ENCODE peak calls at places on chromosomes 1 and 21, in four cellular contexts. Y, A, N and E are unnamed samples.

GRCh38 chr1:119947468-119947867 is 51.2 kb upstream of the ADAM30 start:
- DNase-seq in A (no peak), Y (peak; percentile 81), N (no peak), E (no peak)

GRCh38 chr1:70528591-70529333 is 117.7 kb downstream of the CTH start:
- DNase-seq in N (peak; percentile 26), Y (no peak), A (peak; percentile 54), E (peak; percentile 38)

GRCh38 chr1:171742577-171742922 is 685 bp upstream of the VAMP4 start:
- DNase-seq in Y (no peak), N (no peak), A (peak; percentile 62), E (no peak)

GRCh38 chr1:76666499-76666898 is 200.8 kb upstream of the ST6GALNAC5 start:
- DNase-seq in Y (no peak), A (no peak), N (no peak), E (no peak)

GRCh38 chr1:36523230-36523495 is 40.5 kb upstream of the CSF3R start:
- DNase-seq in Y (no peak), A (no peak), N (no peak), E (no peak)

GRCh38 chr1:147292635-147293251 is 50.3 kb downstream of the CHD1L start:
- DNase-seq in Y (peak; percentile 86), N (no peak), A (no peak), E (no peak)

GRCh38 chr1:204274441-204274840 is 60.7 kb upstream of the GOLT1A start:
- DNase-seq in N (no peak), Y (no peak), A (no peak), E (no peak)

GRCh38 chr1:9041116-9041779 is 15.0 kb upstream of the SLC2A7 start:
- DNase-seq in N (peak; percentile 35), Y (no peak), A (no peak), E (no peak)

GRCh38 chr1:85850238-85850637 is 142.0 kb upstream of the ZNHIT6 start:
- DNase-seq in Y (peak; percentile 82), A (no peak), N (no peak), E (peak; percentile 9)

GRCh38 chr1:176831150-176831549 is 333.4 kb downstream of the ASTN1 start:
- DNase-seq in N (no peak), A (no peak), Y (no peak), E (no peak)

GRCh38 chr21:45539046-45539795 is 3.0 kb downstream of the SLC19A1 start:
- DNase-seq in N (no peak), A (no peak), Y (no peak), E (no peak)

GRCh38 chr1:61285371-61285885 is 203.1 kb downstream of the NFIA start:
- DNase-seq in N (no peak), Y (no peak), A (no peak), E (no peak)

GRCh38 chr1:3963554-3963953 is 63.5 kb upstream of the C1orf174 start:
- DNase-seq in N (no peak), A (no peak), Y (no peak), E (no peak)

GRCh38 chr1:10841059-10841458 is 44.6 kb upstream of the CASZ1 start:
- DNase-seq in Y (no peak), N (no peak), A (no peak), E (no peak)

GRCh38 chr1:11898831-11899467 is 27.3 kb downstream of the KIAA2013 start:
- DNase-seq in A (peak; percentile 74), N (no peak), Y (no peak), E (no peak)

GRCh38 chr1:95953005-95953404 is 719.0 kb downstream of the RWDD3 start:
- DNase-seq in N (no peak), A (peak; percentile 55), Y (no peak), E (no peak)

GRCh38 chr1:26019641-26020315 is 1.8 kb upstream of the EXTL1 start:
- DNase-seq in A (no peak), Y (no peak), N (no peak), E (peak; percentile 22)

GRCh38 chr21:43810505-43811261 is 21.3 kb downstream of the RRP1 start:
- DNase-seq in Y (no peak), N (peak; percentile 83), A (peak; percentile 83), E (peak; percentile 92)

GRCh38 chr1:32337855-32338636 is 2.0 kb upstream of the MARCKSL1 start:
- DNase-seq in N (no peak), A (no peak), Y (no peak), E (peak; percentile 81)

GRCh38 chr1:33317354-33317753 is 3.5 kb downstream of the A3GALT2 start:
- DNase-seq in N (no peak), Y (no peak), A (no peak), E (no peak)

GRCh38 chr1:9292361-9293240 is at the start of gene SPSB1:
- DNase-seq in N (peak; percentile 91), A (peak; percentile 87), Y (no peak), E (peak; percentile 84)

GRCh38 chr1:177077734-177078489 is 86.6 kb downstream of the ASTN1 start:
- DNase-seq in A (no peak), Y (no peak), N (no peak), E (no peak)

GRCh38 chr1:33872681-33873080 is 8.8 kb downstream of the HMGB4 start:
- DNase-seq in N (no peak), Y (no peak), A (no peak), E (no peak)

GRCh38 chr1:41898191-41898713 is 20.5 kb downstream of the HIVEP3 start:
- DNase-seq in Y (no peak), A (no peak), N (no peak), E (peak; percentile 27)

GRCh38 chr1:2835650-2836159 is 34.2 kb upstream of the TTC34 start:
- DNase-seq in A (no peak), Y (no peak), N (no peak), E (no peak)

GRCh38 chr21:44398499-44398898 is 45.1 kb downstream of the TRPM2 start:
- DNase-seq in Y (no peak), A (no peak), N (no peak), E (no peak)

GRCh38 chr1:161130266-161130665 is 2.2 kb downstream of the DEDD start:
- DNase-seq in N (no peak), Y (no peak), A (no peak), E (no peak)

GRCh38 chr1:67749263-67749843 is 64.4 kb downstream of the GADD45A start:
- DNase-seq in A (no peak), N (no peak), Y (no peak), E (no peak)

GRCh38 chr1:67748147-67748546 is 63.1 kb downstream of the GADD45A start:
- DNase-seq in Y (no peak), N (no peak), A (no peak), E (no peak)

GRCh38 chr1:67748630-67749029 is 63.6 kb downstream of the GADD45A start:
- DNase-seq in Y (no peak), N (no peak), A (peak; percentile 40), E (peak; percentile 32)

GRCh38 chr1:67750690-67751052 is 65.7 kb downstream of the GADD45A start:
- DNase-seq in A (no peak), N (no peak), Y (no peak), E (no peak)

DNA sequence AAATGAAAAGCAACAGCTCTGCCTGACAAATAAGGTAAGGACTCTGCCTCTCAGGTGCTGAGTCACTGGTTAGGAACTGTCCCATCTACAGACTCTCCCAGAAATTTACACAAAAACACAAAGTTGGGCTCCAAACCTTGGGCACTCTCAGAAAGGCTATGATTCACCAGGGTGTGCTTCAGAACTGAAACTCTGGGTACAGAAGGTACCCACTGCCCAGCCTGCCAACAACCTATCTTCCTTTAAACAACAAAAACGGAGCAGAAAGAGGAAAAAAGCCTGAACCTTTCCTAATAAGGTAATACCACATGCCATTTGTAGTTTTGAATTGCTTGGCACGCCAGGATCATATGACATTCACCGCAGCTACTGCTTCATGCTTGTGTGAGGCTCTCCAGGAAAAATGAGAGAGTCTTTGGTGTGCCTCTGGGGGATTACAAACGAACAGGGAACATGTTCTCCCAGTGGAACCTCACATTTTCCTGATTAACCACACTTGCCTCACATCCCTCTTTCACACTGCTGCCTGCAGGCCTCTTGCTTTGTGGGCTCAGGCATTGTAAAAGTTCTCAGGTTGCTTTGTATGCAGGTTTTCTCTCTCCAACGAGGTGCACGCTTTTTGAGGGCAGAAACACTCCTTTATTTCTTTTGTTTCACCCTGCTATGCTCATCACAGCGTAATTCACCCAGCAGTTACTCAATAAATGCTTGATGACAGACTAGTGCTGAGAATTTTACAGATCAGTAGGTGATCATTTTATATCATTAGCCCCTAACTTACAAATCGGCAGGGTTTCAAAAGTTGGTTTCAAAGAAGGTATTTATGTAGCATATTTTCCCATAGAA is 65.1 kb downstream of the GADD45A start:
- DNase-seq in Y (peak; percentile 61), N (no peak), A (peak; percentile 51), E (no peak)
- H3K4me3 ChIP-seq in Y (peak overlapping the region; percentile 8), N (no peak overlapping the region), A (no peak overlapping the region), E (no peak overlapping the region)

GRCh38 chr21:36384885-36385232 is 333 bp upstream of the CHAF1B start:
- DNase-seq in N (no peak), Y (no peak), A (no peak), E (no peak)
- H3K4me3 ChIP-seq in N (peak overlapping the region; percentile 84), Y (peak overlapping the region; percentile 62), A (peak overlapping the region; percentile 50), E (peak overlapping the region; percentile 83)

DNA sequence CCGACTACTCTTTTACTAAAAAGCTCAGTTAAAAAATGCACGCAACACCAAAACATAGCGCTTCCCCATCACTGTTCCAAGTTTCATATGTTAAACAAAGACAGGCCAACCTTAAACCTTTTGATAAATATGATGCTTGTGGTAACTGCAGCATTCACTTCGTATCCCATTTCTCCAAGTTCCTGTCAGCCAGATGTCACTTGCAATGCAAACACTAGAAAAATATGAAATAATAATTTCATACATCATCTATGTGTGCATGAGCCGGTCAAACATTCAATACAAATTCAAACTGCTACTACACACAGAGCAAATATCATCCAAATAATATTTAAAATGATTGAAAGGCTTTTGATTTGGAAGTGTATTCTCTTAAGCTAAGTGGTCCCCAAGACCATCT is 636.5 kb downstream of the LMO4 start:
- DNase-seq in A (no peak), Y (no peak), N (no peak), E (no peak)
- H3K4me3 ChIP-seq in A (no peak overlapping the region), Y (no peak overlapping the region), N (no peak overlapping the region), E (no peak overlapping the region)

GRCh38 chr21:35226960-35227741 is 178.0 kb upstream of the RUNX1 start:
- DNase-seq in Y (no peak), A (no peak), N (peak; percentile 98), E (peak; percentile 86)
- H3K4me3 ChIP-seq in Y (no peak overlapping the region), A (no peak overlapping the region), N (peak overlapping the region; percentile 59), E (no peak overlapping the region)

GRCh38 chr21:39604951-39605350 is 7.8 kb upstream of the B3GALT5 start:
- DNase-seq in N (no peak), A (no peak), Y (no peak), E (no peak)

GRCh38 chr21:39599191-39599966 is 13.4 kb upstream of the B3GALT5 start:
- DNase-seq in Y (no peak), N (no peak), A (no peak), E (no peak)

GRCh38 chr21:39602793-39603192 is 9.9 kb upstream of the B3GALT5 start:
- DNase-seq in A (no peak), Y (no peak), N (no peak), E (no peak)

GRCh38 chr21:39601194-39601940 is 11.4 kb upstream of the B3GALT5 start:
- DNase-seq in A (peak; percentile 50), Y (no peak), N (no peak), E (no peak)

DNA sequence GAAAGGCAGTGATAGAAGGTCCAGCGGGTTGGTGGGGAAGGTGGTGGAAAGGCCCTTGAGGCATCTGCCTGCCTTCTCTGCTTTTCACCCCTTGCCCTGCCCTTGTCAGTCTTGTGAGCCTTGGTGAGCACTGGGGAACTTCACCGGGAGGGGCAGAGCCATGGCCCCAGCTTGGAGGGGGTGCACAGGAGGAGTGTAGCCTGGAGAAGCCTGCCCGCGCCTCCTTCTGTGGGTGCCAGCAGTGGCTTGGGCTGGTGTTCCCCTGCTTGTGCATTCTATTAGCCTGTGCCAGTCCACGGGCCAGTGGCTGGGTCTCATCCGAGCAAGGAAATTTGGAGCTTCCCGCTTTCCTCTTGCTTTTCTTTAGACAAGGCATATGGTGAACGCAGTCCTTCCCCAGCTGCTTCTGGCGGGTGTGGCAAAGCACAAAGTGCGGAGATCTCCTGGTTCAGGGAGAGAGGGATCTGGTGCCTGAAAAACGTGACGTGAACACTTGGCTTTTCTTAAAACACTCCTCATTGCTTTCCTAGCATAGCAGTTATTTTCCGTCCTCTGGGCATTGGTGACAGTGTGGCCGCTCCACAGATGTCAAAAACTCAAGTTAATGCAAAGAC is 10.6 kb upstream of the B3GALT5 start:
- DNase-seq in N (no peak), A (no peak), Y (no peak), E (no peak)
- H3K4me3 ChIP-seq in N (no peak overlapping the region), A (no peak overlapping the region), Y (no peak overlapping the region), E (no peak overlapping the region)